ENCODE peak calls at places on chromosomes 6 and 20, in ten cellular contexts. X, Z, N, T, H, A, E, S, W and C are unnamed samples.
A peak's percentile ranks its signal among the peaks of the same experiment; 100 is the strongest.

GRCh38 chr6:57173886-57174510 is 1.9 kb downstream of the BAG2 start:
- DNase-seq in X (peak; percentile 84), Z (no peak), N (no peak), T (peak; percentile 2), H (no peak), A (peak; percentile 59), E (peak; percentile 84), S (peak; percentile 70), W (no peak), C (no peak)

GRCh38 chr6:155366325-155366724 is 52.0 kb upstream of the TFB1M start:
- DNase-seq in X (no peak), Z (no peak), N (no peak), T (no peak), H (no peak), A (no peak), E (no peak), S (no peak), W (no peak), C (no peak)

GRCh38 chr6:63899550-63899949 is 263.9 kb downstream of the PHF3 start:
- DNase-seq in X (peak; percentile 68), Z (no peak), N (no peak), T (no peak), H (no peak), A (no peak), E (peak; percentile 90), S (no peak), W (no peak), C (no peak)

GRCh38 chr6:12258191-12258590 is 32.0 kb upstream of the EDN1 start:
- DNase-seq in X (no peak), Z (no peak), N (no peak), T (no peak), H (no peak), A (no peak), E (peak; percentile 41), S (no peak), W (no peak), C (no peak)

GRCh38 chr20:40688129-40689099 is 622 bp downstream of the MAFB start:
- DNase-seq in X (peak; percentile 1), Z (peak; percentile 58), N (peak; percentile 68), T (no peak), H (no peak), A (no peak), E (peak; percentile 4), S (peak; percentile 17), W (no peak), C (no peak)

GRCh38 chr6:30459145-30459544 is 30.2 kb upstream of the HLA-E start:
- DNase-seq in X (no peak), Z (no peak), N (no peak), T (no peak), H (no peak), A (no peak), E (no peak), S (no peak), W (no peak), C (no peak)

GRCh38 chr6:151096691-151097090 is 143.1 kb upstream of the AKAP12 start:
- DNase-seq in X (peak; percentile 23), Z (no peak), N (no peak), T (no peak), H (no peak), A (no peak), E (no peak), S (no peak), W (no peak), C (no peak)

GRCh38 chr6:122709922-122710512 is 69.5 kb upstream of the FABP7 start:
- DNase-seq in X (no peak), Z (no peak), N (no peak), T (no peak), H (no peak), A (no peak), E (no peak), S (no peak), W (no peak), C (no peak)

GRCh38 chr6:137427670-137428290 is 66.4 kb downstream of the OLIG3 start:
- DNase-seq in X (no peak), Z (no peak), N (no peak), T (no peak), H (no peak), A (no peak), E (no peak), S (peak; percentile 30), W (no peak), C (no peak)

GRCh38 chr6:87766211-87766610 is 64.2 kb upstream of the AKIRIN2 start:
- DNase-seq in X (no peak), Z (no peak), N (no peak), T (no peak), H (no peak), A (no peak), E (no peak), S (no peak), W (no peak), C (no peak)

GRCh38 chr6:3237761-3238662 is 10.6 kb upstream of the TUBB2B start:
- DNase-seq in X (no peak), Z (no peak), N (no peak), T (no peak), H (no peak), A (no peak), E (peak; percentile 52), S (no peak), W (no peak), C (no peak)

GRCh38 chr6:41345901-41346300 is 10.5 kb downstream of the NCR2 start:
- DNase-seq in X (no peak), Z (no peak), N (no peak), T (no peak), H (no peak), A (no peak), E (no peak), S (no peak), W (no peak), C (no peak)

GRCh38 chr20:22495789-22496188 is 88.6 kb downstream of the FOXA2 start:
- DNase-seq in X (no peak), Z (no peak), N (no peak), T (no peak), H (no peak), A (no peak), E (no peak), S (no peak), W (no peak), C (no peak)

GRCh38 chr6:34082348-34082747 is 63.5 kb downstream of the GRM4 start:
- DNase-seq in X (no peak), Z (no peak), N (no peak), T (no peak), H (no peak), A (no peak), E (no peak), S (no peak), W (no peak), C (no peak)

GRCh38 chr6:52065621-52066020 is 21.8 kb downstream of the PKHD1 start:
- DNase-seq in X (no peak), Z (no peak), N (no peak), T (no peak), H (no peak), A (no peak), E (peak; percentile 1), S (peak; percentile 93), W (no peak), C (no peak)

GRCh38 chr6:70673054-70673453 is 5.4 kb downstream of the SMAP1 start:
- DNase-seq in X (no peak), Z (peak; percentile 27), N (no peak), T (no peak), H (no peak), A (no peak), E (no peak), S (no peak), W (peak; percentile 45), C (no peak)

GRCh38 chr20:54194724-54195438 is 13.0 kb upstream of the PFDN4 start:
- DNase-seq in X (peak; percentile 3), Z (peak; percentile 28), N (no peak), T (no peak), H (no peak), A (no peak), E (peak; percentile 40), S (peak; percentile 92), W (no peak), C (no peak)

GRCh38 chr6:38058022-38058421 is 238.5 kb downstream of the ZFAND3 start:
- DNase-seq in X (peak; percentile 78), Z (no peak), N (no peak), T (no peak), H (no peak), A (peak; percentile 28), E (peak; percentile 78), S (peak; percentile 69), W (no peak), C (no peak)

GRCh38 chr20:56893206-56893605 is 264.1 kb downstream of the TFAP2C start:
- DNase-seq in X (no peak), Z (no peak), N (no peak), T (no peak), H (no peak), A (no peak), E (no peak), S (no peak), W (peak; percentile 43), C (no peak)

GRCh38 chr20:29443819-29444218 is 1813.6 kb upstream of the DEFB115 start:
- DNase-seq in X (no peak), Z (no peak), N (no peak), T (no peak), H (no peak), A (no peak), E (no peak), S (no peak), W (no peak), C (no peak)

GRCh38 chr6:63674635-63675034 is 39.0 kb downstream of the PHF3 start:
- DNase-seq in X (no peak), Z (no peak), N (no peak), T (no peak), H (no peak), A (no peak), E (no peak), S (no peak), W (no peak), C (no peak)

GRCh38 chr6:142833054-142833453 is 111.9 kb downstream of the HIVEP2 start:
- DNase-seq in X (peak; percentile 98), Z (no peak), N (no peak), T (no peak), H (no peak), A (peak; percentile 71), E (peak; percentile 87), S (peak; percentile 91), W (no peak), C (no peak)

GRCh38 chr20:8953300-8953699 is 115.6 kb upstream of the PLCB4 start:
- DNase-seq in X (no peak), Z (no peak), N (no peak), T (no peak), H (no peak), A (no peak), E (no peak), S (no peak), W (no peak), C (no peak)

GRCh38 chr6:38319259-38320255 is 320.2 kb downstream of the BTBD9 start:
- DNase-seq in X (peak; percentile 9), Z (no peak), N (no peak), T (no peak), H (no peak), A (no peak), E (no peak), S (no peak), W (no peak), C (no peak)

GRCh38 chr20:44388466-44389023 is 33.0 kb downstream of the HNF4A start:
- DNase-seq in X (peak; percentile 59), Z (peak; percentile 80), N (peak; percentile 97), T (peak; percentile 16), H (peak; percentile 35), A (peak; percentile 66), E (peak; percentile 66), S (peak; percentile 71), W (peak; percentile 69), C (peak; percentile 43)

GRCh38 chr6:90121982-90122381 is 174.7 kb downstream of the BACH2 start:
- DNase-seq in X (peak; percentile 52), Z (no peak), N (no peak), T (no peak), H (peak; percentile 22), A (no peak), E (no peak), S (peak; percentile 17), W (no peak), C (no peak)

GRCh38 chr20:6892729-6893128 is 125.2 kb downstream of the BMP2 start:
- DNase-seq in X (no peak), Z (no peak), N (no peak), T (no peak), H (no peak), A (no peak), E (no peak), S (no peak), W (no peak), C (no peak)

GRCh38 chr20:49983848-49984408 is 1.1 kb downstream of the SNAI1 start:
- DNase-seq in X (peak; percentile 49), Z (no peak), N (no peak), T (no peak), H (no peak), A (no peak), E (no peak), S (no peak), W (no peak), C (no peak)